ENCODE peak calls at places on chromosomes 11 and 22, in six cellular contexts. Y is RPMI7951; E is stimulated activated naive CD4-positive, alpha-beta T cell; I is activated CD4-positive, alpha-beta T cell treated with anti-CD3 and anti-CD28 coated beads for 24 hours; C is neural crest cell; A is IMR-90. W is an unnamed sample.

GRCh38 chr11:8318536-8318935 is 54.9 kb upstream of the LMO1 start:
- DNase-seq in Y (no peak), A (no peak), E (no peak), I (no peak), C (no peak), W (no peak)

GRCh38 chr11:110737591-110737990 is 25.4 kb upstream of the ARHGAP20 start:
- DNase-seq in I (no peak), E (no peak), Y (no peak), C (no peak), A (no peak), W (no peak)

GRCh38 chr11:118012083-118012669 is 26.0 kb downstream of the IL10RA start:
- DNase-seq in E (no peak), I (no peak), A (peak; percentile 1), C (no peak), Y (peak; percentile 8), W (no peak)

GRCh38 chr22:22752556-22753477 is 108.4 kb downstream of the GGTLC2 start:
- DNase-seq in I (no peak), C (no peak), E (peak; percentile 8), Y (peak; percentile 18), A (peak; percentile 47), W (peak; percentile 50)

GRCh38 chr22:42688914-42689275 is 31.8 kb downstream of the A4GALT start:
- DNase-seq in A (no peak), Y (no peak), I (no peak), E (no peak), C (no peak), W (no peak)

GRCh38 chr11:68256331-68256741 is 15.4 kb downstream of the C11orf24 start:
- DNase-seq in I (no peak), E (no peak), Y (peak; percentile 74), A (peak; percentile 45), C (no peak), W (no peak)

GRCh38 chr11:64044730-64045386 is 9.1 kb downstream of the FLRT1 start:
- DNase-seq in I (no peak), A (no peak), C (no peak), Y (no peak), E (no peak), W (no peak)

GRCh38 chr22:30777589-30777988 is 82.9 kb downstream of the OSBP2 start:
- DNase-seq in I (no peak), A (no peak), E (no peak), Y (no peak), C (no peak), W (no peak)

GRCh38 chr11:1129143-1129665 is 28.5 kb upstream of the MUC5AC start:
- DNase-seq in Y (peak; percentile 30), A (no peak), C (no peak), I (no peak), E (no peak), W (no peak)

GRCh38 chr11:32479291-32479690 is 44.0 kb upstream of the WT1 start:
- DNase-seq in C (no peak), I (no peak), A (no peak), E (no peak), Y (no peak), W (no peak)

GRCh38 chr22:24156146-24156914 is 25.0 kb upstream of the SUSD2 start:
- DNase-seq in Y (peak; percentile 63), I (peak; percentile 35), E (peak; percentile 53), A (peak; percentile 52), C (no peak), W (peak; percentile 47)

GRCh38 chr11:123018702-123019101 is 37.1 kb upstream of the BSX start:
- DNase-seq in C (no peak), I (no peak), A (no peak), Y (no peak), E (no peak), W (no peak)

GRCh38 chr11:120682866-120683265 is 171.3 kb downstream of the GRIK4 start:
- DNase-seq in C (no peak), I (no peak), A (peak; percentile 82), E (no peak), Y (no peak), W (no peak)

GRCh38 chr11:20002312-20003216 is 157.7 kb downstream of the DBX1 start:
- DNase-seq in C (no peak), A (no peak), E (no peak), Y (no peak), I (no peak), W (no peak)

GRCh38 chr11:554824-555499 is 5.6 kb downstream of the LMNTD2 start:
- DNase-seq in C (peak; percentile 57), A (no peak), E (peak; percentile 70), Y (no peak), I (peak; percentile 65), W (peak; percentile 77)